ENCODE peak calls at places on chromosome 6, in four cellular contexts. U is GM13976, L is foreskin fibroblast, T is ascending aorta. Y is an unnamed sample.

GRCh38 chr6:82995066-82995465 is 70.6 kb downstream of the UBE3D start:
- DNase-seq in U (no peak), L (no peak), T (no peak), Y (no peak)

GRCh38 chr6:143691155-143691554 is 13.4 kb downstream of the PHACTR2 start:
- DNase-seq in U (no peak), L (no peak), T (no peak), Y (no peak)

GRCh38 chr6:114258376-114258775 is 84.4 kb downstream of the HS3ST5 start:
- DNase-seq in U (no peak), L (no peak), T (no peak), Y (no peak)

GRCh38 chr6:77511860-77512259 is 48.6 kb upstream of the HTR1B start:
- DNase-seq in U (no peak), L (no peak), T (no peak), Y (no peak)

GRCh38 chr6:44096615-44097014 is 30.6 kb downstream of the MRPL14 start:
- DNase-seq in U (peak), L (peak), T (peak), Y (peak)

GRCh38 chr6:154901856-154902552 is 93.1 kb upstream of the TIAM2 start:
- DNase-seq in U (no peak), L (no peak), T (no peak), Y (no peak)

GRCh38 chr6:105121981-105122380 is 57.8 kb downstream of the POPDC3 start:
- DNase-seq in U (no peak), L (peak), T (no peak), Y (no peak)

GRCh38 chr6:159084493-159085091 is 39.8 kb upstream of the TAGAP start:
- DNase-seq in U (no peak), L (peak), T (no peak), Y (no peak)

GRCh38 chr6:20811112-20811746 is 277.0 kb downstream of the CDKAL1 start:
- DNase-seq in U (no peak), L (peak), T (no peak), Y (peak)

GRCh38 chr6:11702039-11702795 is 76.4 kb downstream of the ADTRP start:
- DNase-seq in U (no peak), L (peak), T (no peak), Y (no peak)

GRCh38 chr6:71250050-71250689 is 38.4 kb upstream of the OGFRL1 start:
- DNase-seq in U (no peak), L (peak), T (no peak), Y (no peak)

GRCh38 chr6:75472885-75473284 is 20.7 kb downstream of the FILIP1 start:
- DNase-seq in U (peak), L (no peak), T (no peak), Y (no peak)

GRCh38 chr6:111260570-111261298 is 173.4 kb downstream of the SLC16A10 start:
- DNase-seq in U (no peak), L (no peak), T (no peak), Y (peak)

GRCh38 chr6:32148722-32149576 is 2.8 kb downstream of the PRRT1 start:
- DNase-seq in U (peak), L (no peak), T (peak), Y (peak)

GRCh38 chr6:50145125-50145524 is 95.4 kb upstream of the DEFB112 start:
- DNase-seq in U (no peak), L (no peak), T (no peak), Y (no peak)

GRCh38 chr6:128482642-128483041 is 37.8 kb downstream of the PTPRK start:
- DNase-seq in U (no peak), L (no peak), T (no peak), Y (no peak)

GRCh38 chr6:110681543-110682459 is 133.5 kb downstream of the CDK19 start:
- DNase-seq in U (no peak), L (no peak), T (no peak), Y (no peak)

DNA sequence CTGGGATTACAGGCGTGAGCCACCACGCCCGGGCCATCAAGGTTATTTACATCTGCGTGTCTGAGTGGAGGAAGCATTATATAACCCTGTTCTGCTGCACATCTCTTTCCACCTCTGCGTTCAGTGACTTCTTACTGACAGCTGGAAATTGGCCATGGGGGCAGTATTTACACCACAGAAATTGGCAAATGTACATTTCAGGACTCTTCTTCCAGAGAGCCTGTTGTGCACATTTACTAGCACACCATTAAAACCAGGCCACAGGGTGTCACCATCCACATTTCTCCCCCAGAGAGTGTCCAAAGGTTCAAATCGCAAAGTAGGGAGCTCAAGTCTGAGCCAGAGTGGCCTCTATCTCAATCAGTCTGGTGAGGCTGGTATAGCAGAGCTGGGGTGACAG is 62.9 kb upstream of the SNX9 start:
- DNase-seq in U (no peak), L (no peak), T (no peak), Y (no peak)
- TF ChIP-seq CTCF in U (no peak), L (no peak), T (no peak), Y (no peak)

DNA sequence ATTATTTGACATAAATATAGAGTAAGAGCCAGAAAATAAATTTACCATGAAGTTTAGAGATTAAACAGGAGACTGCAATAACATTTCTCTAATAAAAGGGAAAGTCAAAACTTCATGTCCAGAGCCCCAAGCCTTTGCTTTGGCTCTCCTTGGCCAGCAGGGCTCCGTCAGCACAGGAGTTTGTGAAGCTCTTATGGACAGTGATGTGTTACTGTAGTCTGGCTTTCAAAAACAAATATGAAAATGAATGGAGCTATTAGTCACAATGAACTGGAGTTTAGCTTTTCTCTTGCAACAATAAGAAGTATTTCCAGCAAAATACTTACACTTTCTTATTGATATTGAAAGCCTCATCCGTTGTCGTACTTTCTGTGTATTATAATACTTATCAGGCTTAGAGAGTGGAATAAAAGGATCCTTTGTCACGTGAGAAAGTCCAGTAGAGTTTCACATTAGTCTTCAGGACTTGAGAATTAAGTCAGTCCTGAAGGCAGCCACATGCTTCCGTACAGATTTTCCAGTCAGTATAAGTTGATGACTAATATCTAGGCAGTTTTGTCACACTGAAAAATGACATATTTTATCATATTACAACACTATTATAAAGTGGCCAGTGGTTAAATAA is 117.0 kb upstream of the PRL start:
- DNase-seq in U (no peak), L (no peak), T (no peak), Y (no peak)
- TF ChIP-seq CTCF in U (no peak), L (no peak), T (no peak), Y (no peak)

GRCh38 chr6:33297956-33298772 is 578 bp downstream of the RGL2 start:
- DNase-seq in U (peak), L (peak), T (peak), Y (peak)

GRCh38 chr6:33301877-33302276 is 3.1 kb upstream of the RGL2 start:
- DNase-seq in U (no peak), L (no peak), T (no peak), Y (no peak)

GRCh38 chr6:33298773-33299236 is at the start of gene RGL2:
- DNase-seq in U (peak), L (peak), T (peak), Y (peak)

GRCh38 chr6:33297406-33297955 is 1.3 kb downstream of the RGL2 start:
- DNase-seq in U (peak), L (no peak), T (no peak), Y (no peak)

DNA sequence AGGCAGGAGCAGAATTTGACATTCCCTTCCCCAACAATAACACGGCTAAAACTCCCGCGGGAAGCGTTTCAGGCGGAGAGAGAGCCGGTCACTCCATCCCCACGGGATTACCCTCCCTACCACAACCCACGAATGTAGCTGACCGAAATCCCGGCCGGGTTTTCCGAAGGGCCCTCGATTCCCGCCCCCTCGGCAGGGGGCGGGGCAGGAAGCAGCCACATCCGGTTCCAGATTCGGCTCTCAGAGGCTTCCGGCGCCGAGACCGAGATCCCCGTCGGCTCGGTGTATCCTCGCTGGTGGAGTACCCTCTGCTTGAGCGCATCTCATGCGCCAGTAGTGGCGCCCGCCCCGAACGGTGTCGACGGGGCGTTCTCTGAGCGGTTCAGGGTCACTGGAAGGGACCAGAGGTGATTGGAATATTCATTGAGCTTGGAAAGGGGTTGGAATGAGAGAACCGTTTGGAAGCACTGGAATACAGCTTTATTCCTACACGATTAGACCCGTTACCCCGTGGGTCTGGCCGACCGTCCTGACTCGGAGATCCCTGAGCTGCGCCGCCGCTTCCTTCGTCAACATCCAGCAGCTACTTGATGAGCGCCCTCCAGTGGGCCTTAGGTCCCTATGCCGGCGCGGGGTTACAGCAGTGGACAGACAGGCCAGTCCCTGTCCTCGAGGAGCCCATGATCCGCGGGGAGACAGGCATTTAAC is 649 bp upstream of the RGL2 start:
- DNase-seq in U (peak), L (peak), T (peak), Y (peak)
- TF ChIP-seq CTCF in U (peak), L (peak), T (peak), Y (peak)

DNA sequence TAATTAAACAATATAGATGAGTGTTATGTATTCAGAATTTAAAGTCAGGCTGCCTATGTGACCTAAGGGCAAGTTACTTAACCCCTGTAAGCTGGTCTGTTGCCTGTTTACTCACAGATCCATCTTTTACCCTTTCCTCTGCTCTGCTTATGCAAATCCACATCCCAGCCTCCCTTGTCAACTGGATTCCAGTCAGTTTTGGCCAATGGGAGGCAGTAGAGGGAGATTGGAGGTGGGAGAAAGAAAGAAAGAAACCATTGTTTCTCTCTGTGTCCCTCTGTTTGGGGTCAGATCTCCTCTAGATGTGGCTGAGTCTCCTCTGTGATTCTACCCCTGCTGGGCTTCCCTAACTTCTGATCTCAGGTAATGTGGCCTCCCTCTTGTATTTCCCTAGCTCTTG is 266.8 kb upstream of the PLN start:
- DNase-seq in U (no peak), L (no peak), T (no peak), Y (no peak)
- TF ChIP-seq CTCF in U (no peak), L (no peak), T (no peak), Y (no peak)

DNA sequence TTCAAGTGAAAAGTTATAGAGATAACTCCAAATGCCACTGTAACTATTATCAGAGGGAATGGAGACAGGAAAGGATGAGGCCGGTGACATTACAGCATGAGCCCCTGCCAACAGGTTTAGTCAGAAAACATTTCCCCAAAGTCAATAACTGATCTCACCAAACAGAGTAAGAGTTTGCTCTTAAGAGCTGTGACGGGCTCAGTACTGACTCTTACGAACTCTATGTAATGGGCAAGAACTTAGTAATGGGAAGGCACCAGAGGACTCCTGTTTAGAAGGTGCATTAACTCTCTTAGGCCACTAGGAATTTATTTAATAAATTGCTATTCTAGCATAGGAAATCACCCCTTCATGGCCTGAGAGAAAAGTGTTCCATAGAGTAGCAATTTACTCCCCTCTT is 76.8 kb downstream of the SAMD5 start:
- DNase-seq in U (no peak), L (no peak), T (no peak), Y (no peak)
- TF ChIP-seq CTCF in U (no peak), L (no peak), T (no peak), Y (no peak)

GRCh38 chr6:160790028-160790792 is 88.2 kb downstream of the PLG start:
- DNase-seq in U (no peak), L (no peak), T (no peak), Y (peak)
- TF ChIP-seq CTCF in U (no peak), L (no peak), T (no peak), Y (no peak)

GRCh38 chr6:42153921-42154320 is 11.5 kb upstream of the C6orf132 start:
- DNase-seq in U (no peak), L (no peak), T (no peak), Y (no peak)

GRCh38 chr6:42152024-42152423 is 9.6 kb upstream of the C6orf132 start:
- DNase-seq in U (no peak), L (no peak), T (no peak), Y (no peak)

GRCh38 chr6:42156638-42157037 is 14.2 kb upstream of the C6orf132 start:
- DNase-seq in U (no peak), L (no peak), T (no peak), Y (no peak)

GRCh38 chr6:42155293-42155692 is 12.9 kb upstream of the C6orf132 start:
- DNase-seq in U (no peak), L (no peak), T (no peak), Y (no peak)

GRCh38 chr6:42154461-42155209 is 12.2 kb upstream of the C6orf132 start:
- DNase-seq in U (no peak), L (no peak), T (no peak), Y (no peak)
- TF ChIP-seq CTCF in U (no peak), L (no peak), T (no peak), Y (no peak)

DNA sequence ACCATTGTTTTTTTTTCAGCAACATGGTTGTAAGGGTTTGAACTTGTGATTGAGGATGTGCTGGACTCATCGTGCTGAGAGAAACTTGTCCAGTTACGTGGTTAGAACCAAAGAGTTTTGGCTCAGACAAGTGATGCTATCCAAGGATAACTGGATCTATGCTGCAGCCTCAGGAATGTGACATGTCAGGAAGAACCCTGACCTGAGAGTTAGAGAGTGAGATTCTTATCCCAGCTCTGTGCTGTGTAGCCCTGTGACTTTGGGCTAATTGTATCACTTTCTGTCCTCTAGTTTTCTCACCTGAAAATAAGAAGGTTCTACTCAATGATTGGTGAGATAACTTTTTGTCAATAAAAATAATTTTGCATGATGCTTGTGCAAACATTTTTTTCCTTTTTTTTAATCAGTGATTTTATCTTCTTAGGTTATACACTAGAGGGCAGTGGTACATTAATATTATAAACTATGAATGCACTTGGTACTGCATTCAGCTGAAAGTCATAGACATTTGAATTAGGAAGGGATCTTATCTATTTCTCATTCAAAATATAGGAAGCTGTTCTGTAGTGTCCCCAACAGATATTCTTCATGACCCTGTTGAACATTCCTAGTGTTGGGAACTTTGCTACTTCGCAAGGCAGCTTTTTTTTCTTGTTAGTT is 141.1 kb downstream of the RNF144B start:
- DNase-seq in U (no peak), L (no peak), T (no peak), Y (no peak)
- TF ChIP-seq CTCF in U (no peak), L (peak), T (no peak), Y (peak)

DNA sequence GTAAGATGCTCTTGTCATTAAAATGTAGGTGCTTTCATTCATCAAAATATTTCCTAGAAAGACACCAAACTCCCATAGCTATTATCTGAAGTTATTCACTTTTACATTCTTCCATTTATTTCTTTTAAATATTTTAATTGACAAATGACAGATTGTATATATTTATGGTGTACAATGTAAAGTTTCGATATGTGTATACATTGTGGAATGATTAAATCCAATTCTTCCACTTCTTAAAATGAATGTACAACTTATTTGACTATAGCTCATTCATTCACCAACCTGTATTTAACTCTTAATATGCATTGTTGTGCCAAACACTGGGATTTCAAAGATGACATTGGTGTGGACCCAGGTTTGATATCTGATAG is 41.0 kb downstream of the CCN2 start:
- DNase-seq in U (no peak), L (no peak), T (no peak), Y (no peak)
- TF ChIP-seq CTCF in U (no peak), L (no peak), T (no peak), Y (no peak)

DNA sequence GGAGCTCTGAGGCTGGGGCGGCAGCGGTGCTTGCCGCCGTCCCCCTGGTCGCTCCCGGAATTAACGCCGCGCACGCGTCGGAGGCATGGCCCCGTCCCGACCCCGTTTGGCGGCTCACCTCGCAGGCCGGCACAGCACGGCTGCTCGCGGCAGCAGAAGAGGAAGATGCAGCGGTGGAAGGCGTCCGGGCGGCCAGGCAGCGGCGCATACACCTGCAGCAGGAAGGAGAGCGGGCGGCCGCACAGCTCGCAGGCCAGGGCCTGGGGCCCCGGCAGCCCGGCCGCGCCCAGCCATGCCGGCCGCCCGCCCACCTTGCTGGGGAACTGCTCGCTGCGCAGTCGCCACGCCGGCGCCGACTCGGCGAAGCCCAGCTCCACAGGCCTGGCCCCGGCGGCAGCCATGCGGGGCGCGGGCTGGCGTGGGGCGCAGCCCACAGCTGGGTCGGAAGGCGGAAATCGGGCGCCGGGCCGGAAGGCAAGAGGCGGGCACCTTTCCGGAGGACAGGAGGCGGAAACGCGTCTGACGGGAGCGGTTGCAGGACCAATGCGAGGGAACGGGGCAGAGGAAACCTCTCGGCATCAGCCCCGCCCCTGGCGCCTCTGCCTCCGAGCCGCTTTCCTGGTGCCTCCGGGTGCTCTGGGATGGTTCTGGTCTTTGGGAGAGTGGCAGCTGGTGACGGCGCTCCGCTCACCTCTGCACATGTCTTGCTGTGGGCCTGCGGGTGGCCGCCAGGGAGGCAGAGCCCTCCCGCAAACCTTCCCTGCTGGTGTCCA is at the start of gene PDCD2:
- DNase-seq in U (peak), L (peak), T (peak), Y (peak)
- TF ChIP-seq CTCF in U (no peak), L (no peak), T (no peak), Y (no peak)